ENCODE peak calls at places on chromosome 16, in five cellular contexts. One of them, this sample, is unnamed.

GRCh38 chr16:53358884-53359283 is 75.4 kb upstream of the RBL2 start:
- DNase-seq in HepG2: no peak
- DNase-seq in GM12878: no peak
- DNase-seq in K562: no peak
- DNase-seq in A549: no peak
- DNase-seq in this sample: no peak

GRCh38 chr16:84088695-84089395 is 27.9 kb downstream of the MBTPS1 start:
- DNase-seq in A549: peak; percentile 20
- DNase-seq in K562: no peak
- DNase-seq in GM12878: peak; percentile 67
- DNase-seq in HepG2: peak; percentile 24
- DNase-seq in this sample: no peak

GRCh38 chr16:57675752-57676623 is 7.9 kb downstream of the ADGRG3 start:
- DNase-seq in A549: peak; percentile 66
- DNase-seq in GM12878: no peak
- DNase-seq in K562: peak; percentile 81
- DNase-seq in HepG2: no peak
- DNase-seq in this sample: peak; percentile 68

GRCh38 chr16:2776500-2777139 is 460 bp downstream of the ELOB start:
- DNase-seq in HepG2: no peak
- DNase-seq in A549: no peak
- DNase-seq in GM12878: no peak
- DNase-seq in K562: peak; percentile 32
- DNase-seq in this sample: peak; percentile 48

GRCh38 chr16:80947708-80948615 is 58.7 kb downstream of the CMC2 start:
- DNase-seq in HepG2: no peak
- DNase-seq in K562: no peak
- DNase-seq in A549: no peak
- DNase-seq in GM12878: no peak
- DNase-seq in this sample: no peak

GRCh38 chr16:82197540-82198240 is 27.7 kb upstream of the MPHOSPH6 start:
- DNase-seq in HepG2: no peak
- DNase-seq in A549: no peak
- DNase-seq in GM12878: no peak
- DNase-seq in K562: no peak
- DNase-seq in this sample: no peak

GRCh38 chr16:68246121-68246520 is 948 bp downstream of the PLA2G15 start:
- DNase-seq in HepG2: no peak
- DNase-seq in A549: no peak
- DNase-seq in K562: no peak
- DNase-seq in GM12878: no peak
- DNase-seq in this sample: no peak

GRCh38 chr16:68486671-68487495 is 38.6 kb upstream of the SMPD3 start:
- DNase-seq in K562: no peak
- DNase-seq in HepG2: no peak
- DNase-seq in GM12878: no peak
- DNase-seq in A549: no peak
- DNase-seq in this sample: no peak

GRCh38 chr16:68756250-68757051 is 19.4 kb downstream of the CDH1 start:
- DNase-seq in A549: peak; percentile 37
- DNase-seq in GM12878: peak; percentile 94
- DNase-seq in K562: no peak
- DNase-seq in HepG2: no peak
- DNase-seq in this sample: no peak

GRCh38 chr16:20995711-20996110 is 95.1 kb downstream of the LYRM1 start:
- DNase-seq in K562: no peak
- DNase-seq in GM12878: no peak
- DNase-seq in A549: no peak
- DNase-seq in HepG2: no peak
- DNase-seq in this sample: no peak

GRCh38 chr16:80208015-80208414 is 332.8 kb upstream of the DYNLRB2 start:
- DNase-seq in HepG2: no peak
- DNase-seq in GM12878: no peak
- DNase-seq in K562: no peak
- DNase-seq in A549: no peak
- DNase-seq in this sample: no peak

GRCh38 chr16:56923481-56923880 is 8.5 kb upstream of the HERPUD1 start:
- DNase-seq in GM12878: no peak
- DNase-seq in A549: no peak
- DNase-seq in K562: no peak
- DNase-seq in HepG2: no peak
- DNase-seq in this sample: no peak

GRCh38 chr16:31477220-31478216 is 5.4 kb upstream of the SLC5A2 start:
- DNase-seq in K562: peak; percentile 92
- DNase-seq in A549: peak; percentile 21
- DNase-seq in HepG2: peak; percentile 93
- DNase-seq in GM12878: no peak
- DNase-seq in this sample: peak; percentile 91

GRCh38 chr16:13070268-13070667 is 168.9 kb downstream of the SHISA9 start:
- DNase-seq in HepG2: no peak
- DNase-seq in K562: no peak
- DNase-seq in A549: no peak
- DNase-seq in GM12878: no peak
- DNase-seq in this sample: peak; percentile 98

GRCh38 chr16:10558746-10559641 is 21.4 kb downstream of the EMP2 start:
- DNase-seq in K562: no peak
- DNase-seq in A549: no peak
- DNase-seq in HepG2: no peak
- DNase-seq in GM12878: no peak
- DNase-seq in this sample: no peak

GRCh38 chr16:11632455-11632921 is 35.8 kb upstream of the SNN start:
- DNase-seq in GM12878: no peak
- DNase-seq in HepG2: peak; percentile 63
- DNase-seq in K562: no peak
- DNase-seq in A549: no peak
- DNase-seq in this sample: no peak

GRCh38 chr16:62700456-62701280 is 664.4 kb upstream of the CDH8 start:
- DNase-seq in K562: no peak
- DNase-seq in A549: no peak
- DNase-seq in HepG2: no peak
- DNase-seq in GM12878: no peak
- DNase-seq in this sample: no peak

GRCh38 chr16:86519649-86520316 is 9.5 kb downstream of the FOXF1 start:
- DNase-seq in HepG2: peak; percentile 48
- DNase-seq in A549: peak; percentile 53
- DNase-seq in K562: peak; percentile 67
- DNase-seq in GM12878: no peak
- DNase-seq in this sample: peak; percentile 87

GRCh38 chr16:67943619-67944503 is at the start of gene LCAT:
- DNase-seq in A549: no peak
- DNase-seq in GM12878: no peak
- DNase-seq in K562: peak; percentile 48
- DNase-seq in HepG2: peak; percentile 78
- DNase-seq in this sample: no peak

GRCh38 chr16:57504491-57504890 is 18.2 kb upstream of the DOK4 start:
- DNase-seq in K562: no peak
- DNase-seq in A549: no peak
- DNase-seq in HepG2: no peak
- DNase-seq in GM12878: no peak
- DNase-seq in this sample: no peak

GRCh38 chr16:51813609-51814008 is 662.5 kb upstream of the SALL1 start:
- DNase-seq in HepG2: no peak
- DNase-seq in A549: no peak
- DNase-seq in GM12878: no peak
- DNase-seq in K562: peak; percentile 0
- DNase-seq in this sample: peak; percentile 78

GRCh38 chr16:72848759-72849664 is 198.9 kb downstream of the ZFHX3 start:
- DNase-seq in K562: peak; percentile 32
- DNase-seq in A549: peak; percentile 93
- DNase-seq in HepG2: no peak
- DNase-seq in GM12878: no peak
- DNase-seq in this sample: no peak

GRCh38 chr16:79598341-79599181 is 2.0 kb downstream of the MAF start:
- DNase-seq in K562: no peak
- DNase-seq in GM12878: no peak
- DNase-seq in A549: peak; percentile 66
- DNase-seq in HepG2: no peak
- DNase-seq in this sample: peak; percentile 71

GRCh38 chr16:50673496-50674275 is 7.4 kb downstream of the SNX20 start:
- DNase-seq in K562: no peak
- DNase-seq in A549: no peak
- DNase-seq in HepG2: no peak
- DNase-seq in GM12878: no peak
- DNase-seq in this sample: peak; percentile 79

GRCh38 chr16:72240949-72241348 is 69.0 kb upstream of the PMFBP1 start:
- DNase-seq in GM12878: no peak
- DNase-seq in A549: no peak
- DNase-seq in HepG2: no peak
- DNase-seq in K562: no peak
- DNase-seq in this sample: no peak

GRCh38 chr16:1708768-1709180 is 2.8 kb downstream of the MAPK8IP3 start:
- DNase-seq in GM12878: no peak
- DNase-seq in HepG2: no peak
- DNase-seq in K562: peak; percentile 92
- DNase-seq in A549: no peak
- DNase-seq in this sample: no peak

GRCh38 chr16:47705268-47705667 is 244.1 kb downstream of the PHKB start:
- DNase-seq in HepG2: no peak
- DNase-seq in K562: no peak
- DNase-seq in GM12878: no peak
- DNase-seq in A549: no peak
- DNase-seq in this sample: peak; percentile 7

GRCh38 chr16:25311950-25312349 is 54.3 kb upstream of the ZKSCAN2 start:
- DNase-seq in GM12878: no peak
- DNase-seq in K562: no peak
- DNase-seq in HepG2: no peak
- DNase-seq in A549: no peak
- DNase-seq in this sample: no peak

GRCh38 chr16:81399909-81400308 is 44.7 kb upstream of the CMIP start:
- DNase-seq in GM12878: no peak
- DNase-seq in HepG2: no peak
- DNase-seq in A549: no peak
- DNase-seq in K562: no peak
- DNase-seq in this sample: no peak

GRCh38 chr16:27199235-27199586 is 4.1 kb upstream of the KDM8 start:
- DNase-seq in A549: no peak
- DNase-seq in HepG2: no peak
- DNase-seq in GM12878: peak; percentile 12
- DNase-seq in K562: no peak
- DNase-seq in this sample: no peak

DNA sequence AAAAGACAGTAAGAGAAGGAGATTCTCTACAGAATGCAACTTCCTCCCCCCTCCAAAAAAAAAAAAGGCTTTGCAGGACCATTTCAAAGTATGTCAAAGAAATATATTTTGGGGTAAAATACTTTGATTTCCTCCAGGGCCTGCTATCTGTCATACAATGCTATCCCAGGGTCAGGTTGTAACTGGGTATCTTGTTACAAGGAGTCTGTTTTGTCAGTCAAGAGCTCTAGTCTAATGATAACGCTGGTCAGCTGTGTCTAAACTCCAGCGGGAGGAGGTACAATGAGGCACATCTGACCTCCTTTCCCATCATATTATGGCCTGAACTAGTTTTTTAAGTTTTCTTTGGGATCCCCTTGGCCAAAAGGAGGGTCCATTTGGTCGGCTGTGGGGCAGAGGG is 408.4 kb upstream of the CDH5 start:
- DNase-seq in HepG2: no peak
- DNase-seq in K562: no peak
- DNase-seq in GM12878: no peak
- DNase-seq in A549: no peak
- DNase-seq in this sample: no peak
- H3K4me3 ChIP-seq in HepG2: no peak overlapping the region
- H3K4me3 ChIP-seq in K562: no peak overlapping the region
- H3K4me3 ChIP-seq in GM12878: no peak overlapping the region
- H3K4me3 ChIP-seq in A549: no peak overlapping the region
- H3K4me3 ChIP-seq in this sample: no peak overlapping the region

GRCh38 chr16:19245326-19245925 is 40.1 kb upstream of the CLEC19A start:
- DNase-seq in GM12878: no peak
- DNase-seq in K562: no peak
- DNase-seq in HepG2: no peak
- DNase-seq in A549: no peak
- DNase-seq in this sample: peak; percentile 12
- TF ChIP-seq JUNB in GM12878: no peak
- TF ChIP-seq JUNB in K562: no peak
- TF ChIP-seq JUNB in HepG2: no peak
- TF ChIP-seq JUNB in A549: no peak
- TF ChIP-seq JUNB in this sample: no peak

GRCh38 chr16:88301886-88302285 is 80.9 kb upstream of the ZNF469 start:
- DNase-seq in A549: no peak
- DNase-seq in K562: no peak
- DNase-seq in GM12878: no peak
- DNase-seq in HepG2: no peak
- DNase-seq in this sample: no peak

GRCh38 chr16:88302666-88303065 is 80.1 kb upstream of the ZNF469 start:
- DNase-seq in K562: no peak
- DNase-seq in A549: no peak
- DNase-seq in HepG2: no peak
- DNase-seq in GM12878: no peak
- DNase-seq in this sample: no peak

GRCh38 chr16:88303890-88304819 is 78.6 kb upstream of the ZNF469 start:
- DNase-seq in A549: no peak
- DNase-seq in K562: no peak
- DNase-seq in HepG2: peak; percentile 19
- DNase-seq in GM12878: no peak
- DNase-seq in this sample: no peak

GRCh38 chr16:88305176-88305575 is 77.6 kb upstream of the ZNF469 start:
- DNase-seq in HepG2: no peak
- DNase-seq in GM12878: no peak
- DNase-seq in A549: no peak
- DNase-seq in K562: no peak
- DNase-seq in this sample: no peak

GRCh38 chr16:88303405-88303804 is 79.4 kb upstream of the ZNF469 start:
- DNase-seq in A549: no peak
- DNase-seq in HepG2: no peak
- DNase-seq in GM12878: no peak
- DNase-seq in K562: no peak
- DNase-seq in this sample: no peak
- H3K4me1 ChIP-seq in A549: peaks cover 24% of the 10 kb centered on the region
- H3K4me1 ChIP-seq in HepG2: no peaks in the 10 kb centered on the region
- H3K4me1 ChIP-seq in GM12878: no peaks in the 10 kb centered on the region
- H3K4me1 ChIP-seq in K562: peaks cover 31% of the 10 kb centered on the region
- H3K4me1 ChIP-seq in this sample: no peaks in the 10 kb centered on the region

DNA sequence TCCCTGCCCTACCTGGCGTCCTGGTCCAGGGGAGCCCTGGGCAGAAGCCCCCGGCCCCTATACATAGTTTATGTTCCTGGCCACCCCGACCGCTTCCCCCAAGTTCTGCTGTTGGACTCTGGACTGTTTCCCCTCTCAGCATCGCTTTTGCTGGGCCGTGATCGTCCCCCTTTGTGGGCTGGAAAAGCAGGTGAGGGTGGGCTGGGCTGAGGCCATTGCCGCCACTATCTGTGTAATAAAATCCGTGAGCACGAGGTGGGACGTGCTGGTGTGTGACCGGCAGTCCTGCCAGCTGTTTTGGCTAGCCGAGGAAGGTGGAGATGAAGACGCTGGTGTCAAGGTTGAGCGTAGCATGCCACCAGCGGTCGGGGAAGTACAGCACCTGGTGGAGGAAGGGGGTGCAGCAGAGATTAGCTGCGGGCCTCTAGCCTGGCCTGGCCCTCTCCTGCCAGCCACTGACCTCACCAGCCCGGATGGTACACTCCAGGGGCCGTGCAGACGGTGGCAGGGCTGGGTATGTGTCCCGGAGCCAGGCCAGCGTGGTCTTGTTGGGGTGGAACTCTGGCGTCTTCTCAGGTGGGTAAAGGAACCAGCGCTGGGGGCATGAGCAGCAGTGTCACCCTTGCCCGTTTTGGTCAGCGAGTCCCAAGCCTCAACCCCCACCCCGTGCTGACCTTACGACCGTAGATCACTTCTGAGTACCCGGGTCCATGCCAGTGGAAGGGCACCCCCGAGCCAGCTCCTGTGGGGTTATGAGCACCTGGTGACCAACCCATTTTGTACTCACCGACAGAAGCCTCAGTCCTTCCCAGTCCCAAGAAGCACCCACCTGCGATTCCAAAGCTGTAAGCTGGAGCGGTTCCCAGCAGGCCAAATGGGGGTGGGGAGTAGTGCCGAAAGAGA is 1.4 kb downstream of the JMJD8 start:
- DNase-seq in HepG2: no peak
- DNase-seq in GM12878: no peak
- DNase-seq in K562: no peak
- DNase-seq in A549: no peak
- DNase-seq in this sample: no peak
- H3K4me3 ChIP-seq in HepG2: no peak overlapping the region
- H3K4me3 ChIP-seq in GM12878: peak overlapping the region; percentile 67
- H3K4me3 ChIP-seq in K562: peak overlapping the region; percentile 98
- H3K4me3 ChIP-seq in A549: peak overlapping the region; percentile 76
- H3K4me3 ChIP-seq in this sample: peak overlapping the region; percentile 72

This sample was measured in GM23338.